ENCODE peak calls at places on chromosomes 3 and 15, in four cellular contexts. H is ELR; W is stimulated activated CD4-positive, alpha-beta T cell treated with anti-CD3 and anti-CD28 coated beads, Interleukin-15, amount 100 ng/mL, for 48 hours; Q is T-helper 22 cell. G is an unnamed sample.
A peak's percentile ranks its signal among the peaks of the same experiment; 100 is the strongest.

GRCh38 chr15:70316059-70316600 is 218.4 kb upstream of the TLE3 start:
- DNase-seq in H (no peak), W (no peak), Q (no peak), G (no peak)

GRCh38 chr15:61780278-61780677 is 280.0 kb downstream of the VPS13C start:
- DNase-seq in H (no peak), W (no peak), Q (no peak), G (no peak)

GRCh38 chr3:73143821-73144237 is 82.4 kb downstream of the EBLN2 start:
- DNase-seq in H (peak; percentile 1), W (no peak), Q (no peak), G (no peak)

GRCh38 chr3:48504051-48504946 is at the start of gene SHISA5:
- DNase-seq in H (peak; percentile 63), W (peak; percentile 40), Q (peak; percentile 30), G (no peak)

GRCh38 chr15:81032818-81033217 is 32.1 kb downstream of the TLNRD1 start:
- DNase-seq in H (no peak), W (no peak), Q (no peak), G (no peak)

GRCh38 chr15:48279608-48280007 is 51.6 kb upstream of the DUT start:
- DNase-seq in H (no peak), W (no peak), Q (no peak), G (no peak)

GRCh38 chr15:91967935-91968605 is 114.6 kb downstream of the SLCO3A1 start:
- DNase-seq in H (no peak), W (no peak), Q (no peak), G (no peak)

GRCh38 chr3:128496019-128496601 is 3.1 kb upstream of the GATA2 start:
- DNase-seq in H (no peak), W (no peak), Q (no peak), G (no peak)

GRCh38 chr3:8301977-8302589 is 199.5 kb upstream of the LMCD1 start:
- DNase-seq in H (peak; percentile 57), W (no peak), Q (no peak), G (peak; percentile 20)

GRCh38 chr15:42270996-42271395 is 2.0 kb upstream of the GANC start:
- DNase-seq in H (no peak), W (no peak), Q (no peak), G (no peak)

GRCh38 chr3:48190911-48191310 is 2.7 kb upstream of the CDC25A start:
- DNase-seq in H (no peak), W (no peak), Q (no peak), G (no peak)

GRCh38 chr15:96535148-96535547 is 204.6 kb downstream of the NR2F2 start:
- DNase-seq in H (no peak), W (no peak), Q (no peak), G (no peak)

GRCh38 chr3:46668116-46668515 is 25.4 kb downstream of the ALS2CL start:
- DNase-seq in H (no peak), W (no peak), Q (no peak), G (no peak)

GRCh38 chr15:55344206-55344605 is 25.2 kb downstream of the PIGB start:
- DNase-seq in H (no peak), W (no peak), Q (no peak), G (no peak)

GRCh38 chr3:146839727-146840126 is 234.6 kb upstream of the PLSCR5 start:
- DNase-seq in H (no peak), W (no peak), Q (no peak), G (no peak)

GRCh38 chr15:79989682-79990081 is 18.7 kb upstream of the BCL2A1 start:
- DNase-seq in H (no peak), W (no peak), Q (no peak), G (no peak)

GRCh38 chr3:143010024-143010423 is 8.7 kb downstream of the U2SURP start:
- DNase-seq in H (peak; percentile 54), W (no peak), Q (no peak), G (no peak)

GRCh38 chr15:90914240-90915080 is 11.4 kb downstream of the MAN2A2 start:
- DNase-seq in H (no peak), W (no peak), Q (no peak), G (no peak)

GRCh38 chr3:12218161-12218560 is 59.4 kb upstream of the TIMP4 start:
- DNase-seq in H (no peak), W (no peak), Q (no peak), G (no peak)

GRCh38 chr3:104816008-104816407 is 550.7 kb upstream of the ALCAM start:
- DNase-seq in H (no peak), W (no peak), Q (no peak), G (no peak)